ENCODE peak calls at places on chromosomes 5 and 9, in seven cellular contexts. J, Z, O, D, X, G and R are unnamed samples. For H3K4me1, the result is how much of the 10 kb centered on the place peaks cover.

GRCh38 chr5:129853588-129853987 is 50.7 kb upstream of the CHSY3 start:
- DNase-seq in J (no peak), Z (no peak), O (no peak), D (no peak), X (no peak), G (no peak), R (no peak)

GRCh38 chr9:100167176-100167575 is 68.1 kb downstream of the INVS start:
- DNase-seq in J (no peak), Z (peak), O (no peak), D (no peak), X (no peak), G (no peak), R (no peak)

GRCh38 chr9:96177719-96178028 is 124.3 kb downstream of the HSD17B3 start:
- DNase-seq in J (no peak), Z (no peak), O (no peak), D (no peak), X (no peak), G (no peak), R (no peak)

GRCh38 chr5:98775962-98776687 is 2.7 kb downstream of the RGMB start:
- DNase-seq in J (no peak), Z (peak), O (peak), D (no peak), X (no peak), G (no peak), R (no peak)

GRCh38 chr5:127517110-127517479 is 345 bp upstream of the PRRC1 start:
- DNase-seq in J (no peak), Z (no peak), O (no peak), D (no peak), X (no peak), G (no peak), R (no peak)

GRCh38 chr5:126591549-126591948 is 3.5 kb downstream of the ALDH7A1 start:
- DNase-seq in J (peak), Z (no peak), O (no peak), D (no peak), X (no peak), G (no peak), R (no peak)

GRCh38 chr9:116204252-116204882 is 50.8 kb downstream of the PAPPA start:
- DNase-seq in J (no peak), Z (no peak), O (peak), D (no peak), X (no peak), G (no peak), R (no peak)

GRCh38 chr5:36202521-36202961 is 39.2 kb downstream of the NADK2 start:
- DNase-seq in J (no peak), Z (peak), O (peak), D (no peak), X (no peak), G (no peak), R (no peak)

GRCh38 chr5:61933787-61934626 is 372.0 kb upstream of the KIF2A start:
- DNase-seq in J (peak), Z (peak), O (peak), D (peak), X (peak), G (peak), R (peak)

GRCh38 chr5:102295534-102296228 is 403 bp downstream of the SLCO4C1 start:
- DNase-seq in J (peak), Z (no peak), O (no peak), D (no peak), X (no peak), G (no peak), R (peak)

GRCh38 chr5:127092690-127093089 is 19.4 kb upstream of the C5orf63 start:
- DNase-seq in J (peak), Z (peak), O (peak), D (peak), X (no peak), G (no peak), R (no peak)

GRCh38 chr5:138370537-138370936 is 18.1 kb downstream of the KDM3B start:
- DNase-seq in J (no peak), Z (peak), O (no peak), D (no peak), X (no peak), G (no peak), R (no peak)

GRCh38 chr5:62521319-62521718 is 57.3 kb upstream of the LRRC70 start:
- DNase-seq in J (no peak), Z (no peak), O (no peak), D (no peak), X (peak), G (no peak), R (no peak)

GRCh38 chr9:129333961-129334743 is 156.1 kb upstream of the IER5L start:
- DNase-seq in J (peak), Z (peak), O (peak), D (peak), X (peak), G (peak), R (peak)

GRCh38 chr5:101390317-101390908 is 487.3 kb upstream of the ST8SIA4 start:
- DNase-seq in J (peak), Z (peak), O (peak), D (peak), X (peak), G (peak), R (peak)

GRCh38 chr5:150632305-150633160 is 7.9 kb upstream of the SYNPO start:
- DNase-seq in J (no peak), Z (peak), O (no peak), D (no peak), X (no peak), G (no peak), R (no peak)

GRCh38 chr9:136867917-136868316 is 1.8 kb upstream of the EDF1 start:
- DNase-seq in J (no peak), Z (no peak), O (no peak), D (no peak), X (no peak), G (no peak), R (no peak)

GRCh38 chr5:145775411-145775810 is 59.7 kb downstream of the PRELID2 start:
- DNase-seq in J (no peak), Z (peak), O (no peak), D (no peak), X (no peak), G (no peak), R (no peak)

GRCh38 chr9:95605826-95606555 is 89.2 kb upstream of the PTCH1 start:
- DNase-seq in J (peak), Z (no peak), O (no peak), D (peak), X (no peak), G (no peak), R (peak)

GRCh38 chr9:133976191-133976861 is 15.8 kb downstream of the VAV2 start:
- DNase-seq in J (no peak), Z (no peak), O (no peak), D (peak), X (no peak), G (no peak), R (no peak)

GRCh38 chr9:32413424-32413823 is 29.0 kb downstream of the ACO1 start:
- DNase-seq in J (no peak), Z (no peak), O (no peak), D (no peak), X (no peak), G (no peak), R (no peak)

GRCh38 chr5:125412051-125412560 is 665.7 kb upstream of the ZNF608 start:
- DNase-seq in J (peak), Z (peak), O (peak), D (no peak), X (peak), G (no peak), R (peak)

GRCh38 chr5:153670081-153670480 is 179.6 kb downstream of the GRIA1 start:
- DNase-seq in J (no peak), Z (no peak), O (no peak), D (no peak), X (no peak), G (no peak), R (peak)

GRCh38 chr5:160837749-160838593 is 14.0 kb downstream of the ATP10B start:
- DNase-seq in J (no peak), Z (peak), O (no peak), D (no peak), X (no peak), G (no peak), R (no peak)

GRCh38 chr9:93094294-93095204 is 1.5 kb upstream of the CARD19 start:
- DNase-seq in J (peak), Z (no peak), O (no peak), D (no peak), X (peak), G (no peak), R (no peak)

GRCh38 chr9:16358751-16359150 is 511.7 kb downstream of the BNC2 start:
- DNase-seq in J (no peak), Z (no peak), O (no peak), D (no peak), X (no peak), G (no peak), R (no peak)

GRCh38 chr5:101561018-101561417 is 657.9 kb upstream of the ST8SIA4 start:
- DNase-seq in J (peak), Z (no peak), O (peak), D (no peak), X (no peak), G (no peak), R (no peak)

GRCh38 chr9:137499416-137499815 is 40.3 kb upstream of the NSMF start:
- DNase-seq in J (no peak), Z (no peak), O (no peak), D (no peak), X (no peak), G (no peak), R (no peak)

GRCh38 chr5:9365501-9365900 is 180.4 kb downstream of the SEMA5A start:
- DNase-seq in J (peak), Z (no peak), O (no peak), D (peak), X (no peak), G (no peak), R (no peak)
- TF ChIP-seq EZH2phosphoT487 in J (no peak), Z (no peak), O (no peak), D (no peak), X (no peak), G (no peak), R (no peak)

DNA sequence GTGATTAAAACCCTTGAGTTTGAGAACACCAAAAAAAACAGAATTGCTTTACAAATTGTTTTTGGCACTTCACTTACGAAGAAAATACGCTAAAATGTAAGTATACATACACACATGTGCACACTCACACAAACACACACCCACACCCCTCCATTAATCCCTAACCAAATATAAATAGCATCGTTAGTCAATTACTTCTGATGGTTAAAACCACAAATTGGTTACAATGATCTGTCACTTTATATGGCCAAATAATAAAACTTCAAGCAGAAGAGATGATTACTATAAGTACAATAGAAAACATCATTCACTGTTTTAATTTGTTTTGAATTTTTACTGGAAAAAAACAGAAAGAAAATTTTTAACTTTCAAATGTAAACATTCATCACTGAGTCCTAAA is 103.5 kb downstream of the NFIB start:
- DNase-seq in J (no peak), Z (no peak), O (no peak), D (no peak), X (no peak), G (no peak), R (no peak)
- H3K4me1 ChIP-seq in J (under half), Z (under half), O (half or more), D (under half), X (under half), G (under half), R (under half)

GRCh38 chr5:6435356-6435755 is 13.3 kb upstream of the UBE2QL1 start:
- DNase-seq in J (peak), Z (peak), O (peak), D (no peak), X (peak), G (peak), R (peak)
- TF ChIP-seq EZH2phosphoT487 in J (no peak), Z (no peak), O (no peak), D (no peak), X (no peak), G (no peak), R (no peak)

DNA sequence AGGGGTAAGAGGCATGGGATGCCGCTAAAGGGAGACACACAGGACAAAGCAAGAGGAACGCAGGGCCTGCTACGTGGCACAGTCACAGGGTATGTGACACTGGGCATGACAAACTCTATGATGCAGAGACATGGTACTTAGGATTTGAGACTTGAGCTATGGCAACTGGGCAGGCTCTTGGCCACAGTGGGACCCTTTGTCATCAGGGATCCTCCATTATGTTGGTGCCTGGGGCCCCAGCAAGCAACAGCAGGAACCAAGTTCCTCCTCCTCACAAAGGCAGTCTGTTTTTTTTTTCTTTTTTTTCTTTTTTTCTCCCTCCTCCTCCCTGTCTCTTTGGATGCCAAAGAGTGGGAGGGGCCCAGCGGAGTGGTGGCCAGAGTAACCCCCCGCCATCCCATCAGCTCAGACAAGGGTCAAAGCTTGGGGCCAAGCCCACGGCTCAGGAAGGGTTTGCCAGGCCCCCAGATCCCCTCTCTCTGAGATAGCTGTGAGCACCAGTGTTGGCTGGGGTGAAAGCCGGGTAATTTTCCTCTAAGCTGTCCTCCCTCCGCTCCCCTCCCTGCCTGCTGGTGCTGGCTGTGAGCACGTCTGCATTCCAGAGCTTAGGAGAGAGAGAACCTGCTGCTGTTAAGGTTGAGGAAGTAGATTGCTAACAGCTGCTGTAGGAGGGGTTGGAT is 21.1 kb downstream of the GSN start:
- DNase-seq in J (peak), Z (peak), O (no peak), D (no peak), X (no peak), G (no peak), R (peak)
- H3K4me1 ChIP-seq in J (under half), Z (under half), O (under half), D (half or more), X (under half), G (half or more), R (half or more)

GRCh38 chr5:91797581-91797980 is 414.5 kb upstream of the ARRDC3 start:
- DNase-seq in J (peak), Z (no peak), O (no peak), D (no peak), X (no peak), G (no peak), R (no peak)
- TF ChIP-seq EZH2phosphoT487 in J (no peak), Z (no peak), O (no peak), D (no peak), X (no peak), G (no peak), R (no peak)

GRCh38 chr5:176528761-176529115 is 8.5 kb downstream of the RNF44 start:
- DNase-seq in J (no peak), Z (no peak), O (no peak), D (no peak), X (no peak), G (no peak), R (no peak)
- H3K4me1 ChIP-seq in J (under half), Z (under half), O (under half), D (under half), X (half or more), G (under half), R (under half)